ENCODE peak calls at places on chromosomes 12 and 14, in nine cellular contexts. Y is hepatocyte; X is activated T-helper 1 cell treated with anti-CD3 and anti-CD28 coated beads, Interleukin-12 subunit alpha, Interleukin-12 subunit beta, Interleukin-2, Interleukin-4 antibody, amounts not matched to agents 30 ng/mL and 10 ng/mL and 1 ng/mL, durations not matched to agents 14 hours and 24 hours and 36 hours; B is transverse colon; O is HTR-8/SVneo; U is NCI-H187; S is GM12892; I is cardiac septum; E is AML-193. K is an unnamed sample.

GRCh38 chr12:58557156-58557555 is 363.1 kb downstream of the LRIG3 start:
- DNase-seq in B (no peak), U (no peak), I (no peak), E (no peak), X (no peak), S (no peak), Y (peak; percentile 13), O (no peak), K (no peak)

GRCh38 chr12:92566448-92567040 is 136.2 kb upstream of the PLEKHG7 start:
- DNase-seq in U (no peak), O (no peak), Y (no peak), X (no peak), B (no peak), S (no peak), I (no peak), E (no peak), K (no peak)

GRCh38 chr14:55500219-55500701 is 59.8 kb upstream of the TBPL2 start:
- DNase-seq in S (no peak), E (no peak), Y (no peak), I (no peak), X (no peak), U (no peak), O (no peak), B (peak; percentile 57), K (peak; percentile 61)

GRCh38 chr12:56346663-56347062 is 8.0 kb downstream of the IL23A start:
- DNase-seq in U (no peak), S (no peak), Y (no peak), I (no peak), E (no peak), B (no peak), X (no peak), O (no peak), K (no peak)

GRCh38 chr14:37399517-37399916 is 195.5 kb downstream of the FOXA1 start:
- DNase-seq in S (no peak), O (no peak), E (no peak), U (peak; percentile 18), I (no peak), B (no peak), X (no peak), Y (no peak), K (no peak)

GRCh38 chr12:68222336-68222735 is 3.3 kb downstream of the IL26 start:
- DNase-seq in Y (no peak), S (no peak), I (no peak), O (no peak), E (no peak), U (no peak), B (no peak), X (no peak), K (no peak)

GRCh38 chr12:125186471-125187147 is 121.4 kb downstream of the AACS start:
- DNase-seq in I (no peak), E (no peak), X (no peak), B (no peak), O (no peak), S (no peak), U (no peak), Y (no peak), K (no peak)

GRCh38 chr12:71475280-71475679 is 35.7 kb downstream of the LGR5 start:
- DNase-seq in U (no peak), Y (no peak), I (no peak), E (no peak), O (no peak), S (no peak), X (no peak), B (no peak), K (no peak)

GRCh38 chr14:21721504-21721903 is 47.9 kb upstream of the OR4E1 start:
- DNase-seq in B (no peak), O (no peak), E (no peak), Y (no peak), S (no peak), X (no peak), I (no peak), U (no peak), K (no peak)

GRCh38 chr14:44279357-44279756 is 227.7 kb downstream of the FSCB start:
- DNase-seq in O (no peak), E (no peak), Y (no peak), I (no peak), B (no peak), X (no peak), U (no peak), S (no peak), K (no peak)

GRCh38 chr14:67668559-67668958 is 5.9 kb downstream of the VTI1B start:
- DNase-seq in S (no peak), U (no peak), E (no peak), X (no peak), B (no peak), Y (no peak), O (no peak), I (no peak), K (no peak)

GRCh38 chr12:1890119-1890703 is 28.2 kb downstream of the CACNA2D4 start:
- DNase-seq in X (no peak), B (no peak), U (no peak), Y (no peak), S (no peak), O (no peak), I (no peak), E (no peak), K (no peak)

GRCh38 chr12:124612392-124612680 is 44.9 kb upstream of the NCOR2 start:
- DNase-seq in X (no peak), E (no peak), I (no peak), S (no peak), Y (no peak), U (no peak), O (no peak), B (no peak), K (no peak)